ENCODE peak calls at places on chromosomes 7 and 10, in nine cellular contexts. K is SK-N-MC; X is stimulated activated CD8-positive, alpha-beta memory T cell treated with anti-CD3 and anti-CD28 coated beads, Interleukin-15, amount 100 ng/mL, for 24 hours; C is NCI-H345; H is activated CD4-positive, alpha-beta T cell treated with anti-CD3 and anti-CD28 coated beads for 24 hours; Y is Daoy; V is left cardiac atrium; P is lower lobe of right lung; I is BJ. S is an unnamed sample.

GRCh38 chr10:73094986-73095478 is 1.6 kb downstream of the P4HA1 start:
- DNase-seq in I (no peak), Y (no peak), C (no peak), K (no peak), H (no peak), X (no peak), V (no peak), P (no peak), S (no peak)

GRCh38 chr7:153190452-153190851 is 430.9 kb downstream of the ACTR3B start:
- DNase-seq in P (no peak), I (no peak), H (no peak), Y (peak), V (no peak), X (no peak), K (no peak), C (no peak), S (no peak)

GRCh38 chr7:6430974-6431373 is 16.8 kb downstream of the DAGLB start:
- DNase-seq in K (no peak), C (no peak), Y (no peak), X (no peak), V (no peak), I (no peak), H (no peak), P (no peak), S (no peak)

GRCh38 chr7:139777304-139777890 is 401 bp downstream of the HIPK2 start:
- DNase-seq in P (peak), H (no peak), Y (peak), I (no peak), C (peak), K (no peak), X (no peak), V (peak), S (no peak)

GRCh38 chr10:123565691-123566660 is 100.2 kb upstream of the GPR26 start:
- DNase-seq in X (no peak), H (no peak), C (no peak), V (no peak), K (no peak), P (no peak), Y (no peak), I (no peak), S (no peak)

GRCh38 chr7:27262121-27262520 is 19.5 kb downstream of the EVX1 start:
- DNase-seq in C (no peak), P (no peak), V (no peak), Y (peak), K (no peak), X (no peak), H (no peak), I (no peak), S (no peak)

GRCh38 chr10:85459906-85460305 is 906.7 kb downstream of the GRID1 start:
- DNase-seq in H (no peak), K (no peak), P (no peak), V (no peak), Y (no peak), X (no peak), I (no peak), C (no peak), S (no peak)

GRCh38 chr10:2094171-2094570 is 356.8 kb upstream of the ADARB2 start:
- DNase-seq in C (no peak), K (no peak), Y (no peak), H (no peak), X (no peak), V (no peak), P (no peak), I (no peak), S (no peak)

GRCh38 chr7:124328774-124329173 is 295.9 kb upstream of the TMEM229A start:
- DNase-seq in C (no peak), I (no peak), K (no peak), X (no peak), P (no peak), V (no peak), Y (no peak), H (no peak), S (no peak)

GRCh38 chr7:102377-102711 is 90.0 kb upstream of the FAM20C start:
- DNase-seq in K (no peak), V (no peak), C (no peak), P (no peak), I (no peak), X (no peak), Y (peak), H (no peak), S (no peak)

GRCh38 chr7:44377681-44378421 is 52.5 kb upstream of the CAMK2B start:
- DNase-seq in P (no peak), H (no peak), V (peak), I (no peak), C (no peak), Y (no peak), X (no peak), K (no peak), S (no peak)

GRCh38 chr7:120055300-120055699 is 217.7 kb upstream of the KCND2 start:
- DNase-seq in H (no peak), X (no peak), P (no peak), C (no peak), K (no peak), V (no peak), Y (peak), I (no peak), S (no peak)

GRCh38 chr10:44960482-44961230 is 1.1 kb downstream of the RASSF4 start:
- DNase-seq in P (no peak), K (no peak), V (no peak), C (no peak), Y (no peak), X (no peak), H (no peak), I (no peak), S (no peak)

GRCh38 chr10:122911889-122912484 is 1.6 kb downstream of the FAM24A start:
- DNase-seq in V (peak), Y (peak), K (no peak), P (peak), H (peak), C (no peak), X (no peak), I (no peak), S (no peak)

GRCh38 chr7:102284399-102284798 is 2.3 kb upstream of the SH2B2 start:
- DNase-seq in C (no peak), X (no peak), V (no peak), I (no peak), Y (peak), H (no peak), P (no peak), K (no peak), S (no peak)

GRCh38 chr7:156907656-156908055 is 14.7 kb upstream of the LMBR1 start:
- DNase-seq in Y (peak), P (no peak), I (peak), X (no peak), K (peak), C (no peak), H (no peak), V (no peak), S (no peak)

GRCh38 chr10:77832243-77832642 is 94.3 kb downstream of the DLG5 start:
- DNase-seq in X (no peak), Y (no peak), C (no peak), P (no peak), K (no peak), V (no peak), H (no peak), I (no peak), S (no peak)

GRCh38 chr10:29387269-29387668 is 98.4 kb downstream of the LYZL1 start:
- DNase-seq in V (no peak), Y (no peak), C (peak), X (no peak), P (no peak), H (no peak), K (no peak), I (no peak), S (no peak)

GRCh38 chr10:68109312-68109711 is at the start of gene MYPN:
- DNase-seq in P (no peak), V (no peak), X (no peak), H (no peak), C (no peak), K (no peak), I (no peak), Y (no peak), S (no peak)

GRCh38 chr10:130027716-130028464 is 63.8 kb upstream of the EBF3 start:
- DNase-seq in V (no peak), I (no peak), H (no peak), C (peak), P (no peak), X (no peak), Y (peak), K (no peak), S (no peak)

GRCh38 chr7:85070967-85071628 is 115.8 kb downstream of the SEMA3D start:
- DNase-seq in X (no peak), H (no peak), I (no peak), Y (peak), P (no peak), K (no peak), V (no peak), C (no peak), S (no peak)

GRCh38 chr7:13217762-13218161 is 530.3 kb downstream of the ARL4A start:
- DNase-seq in X (no peak), V (no peak), Y (no peak), H (no peak), C (no peak), P (no peak), I (no peak), K (no peak), S (no peak)

GRCh38 chr7:65832281-65832680 is 40.6 kb upstream of the VKORC1L1 start:
- DNase-seq in K (no peak), Y (peak), P (no peak), V (no peak), H (no peak), I (no peak), X (no peak), C (no peak), S (no peak)

GRCh38 chr10:86263907-86264306 is 102.7 kb downstream of the GRID1 start:
- DNase-seq in H (no peak), X (no peak), V (no peak), I (no peak), P (no peak), K (no peak), Y (no peak), C (no peak), S (no peak)

GRCh38 chr7:26147030-26147429 is 5.0 kb upstream of the NFE2L3 start:
- DNase-seq in X (no peak), K (no peak), P (peak), H (no peak), C (no peak), Y (peak), V (peak), I (no peak), S (no peak)

GRCh38 chr10:113614304-113614703 is 49.5 kb downstream of the NRAP start:
- DNase-seq in C (no peak), V (no peak), X (no peak), H (no peak), I (no peak), K (no peak), P (no peak), Y (no peak), S (no peak)

GRCh38 chr10:86795353-86795752 is 38.9 kb downstream of the BMPR1A start:
- DNase-seq in V (no peak), K (peak), H (no peak), X (no peak), C (no peak), Y (peak), P (no peak), I (peak), S (no peak)

GRCh38 chr7:74306737-74307469 is 17.7 kb downstream of the CLIP2 start:
- DNase-seq in X (no peak), H (no peak), P (no peak), Y (peak), K (no peak), V (peak), I (peak), C (no peak), S (no peak)

GRCh38 chr10:22606164-22606614 is 108.2 kb downstream of the PIP4K2A start:
- DNase-seq in K (no peak), I (no peak), Y (peak), P (peak), H (no peak), V (peak), X (no peak), C (no peak), S (no peak)

GRCh38 chr10:97215619-97216018 is 29.9 kb upstream of the SLIT1 start:
- DNase-seq in H (no peak), Y (no peak), X (no peak), P (no peak), V (no peak), C (no peak), K (no peak), I (no peak), S (no peak)

GRCh38 chr7:1806354-1806753 is 136.3 kb downstream of the ELFN1 start:
- DNase-seq in X (no peak), I (no peak), V (no peak), Y (no peak), H (no peak), C (no peak), P (no peak), K (no peak), S (no peak)

GRCh38 chr7:39952378-39952777 is 2.3 kb downstream of the CDK13 start:
- DNase-seq in H (no peak), V (no peak), C (no peak), K (no peak), P (no peak), I (no peak), X (no peak), Y (no peak), S (no peak)

GRCh38 chr10:60661627-60662026 is 116.7 kb upstream of the CDK1 start:
- DNase-seq in H (no peak), V (no peak), K (no peak), C (no peak), X (no peak), I (peak), Y (peak), P (no peak), S (no peak)

GRCh38 chr10:72742797-72743196 is 50.9 kb downstream of the MCU start:
- DNase-seq in Y (no peak), H (no peak), I (no peak), C (no peak), K (no peak), V (no peak), X (no peak), P (no peak), S (no peak)

GRCh38 chr10:97028126-97028831 is 157.5 kb downstream of the SLIT1 start:
- DNase-seq in P (no peak), X (no peak), H (no peak), V (no peak), I (peak), Y (peak), C (no peak), K (no peak), S (no peak)

S was measured in activated CD4-positive, CD25-positive, alpha-beta regulatory T cell treated with anti-CD3 and anti-CD28 coated beads, Interleukin-2, amount 50 U/mL, for 16 hours.